ENCODE peak calls at places on chromosome 9, in ten cellular contexts. U, X, M, V, F, K, L, I, A and D are unnamed samples.

GRCh38 chr9:34463098-34463900 is 4.7 kb downstream of the DNAI1 start:
- DNase-seq in L (no peak), X (no peak), F (no peak), K (peak), V (peak), A (no peak), U (no peak), I (peak), M (peak), D (peak)

GRCh38 chr9:79880626-79881025 is 308.9 kb downstream of the TLE4 start:
- DNase-seq in V (no peak), X (no peak), L (no peak), F (no peak), A (no peak), U (no peak), I (no peak), M (no peak), K (no peak), D (no peak)

GRCh38 chr9:120951960-120952630 is 25.5 kb upstream of the TRAF1 start:
- DNase-seq in U (no peak), F (no peak), M (no peak), L (no peak), X (no peak), I (no peak), V (no peak), A (no peak), K (no peak), D (no peak)

GRCh38 chr9:104326912-104327311 is 177.2 kb upstream of the OR13F1 start:
- DNase-seq in M (no peak), X (no peak), L (no peak), U (no peak), K (no peak), A (no peak), I (no peak), V (no peak), F (no peak), D (no peak)

GRCh38 chr9:105067895-105068580 is 140.1 kb upstream of the ABCA1 start:
- DNase-seq in L (no peak), A (no peak), F (no peak), U (no peak), I (no peak), M (peak), X (no peak), K (peak), V (peak), D (peak)

GRCh38 chr9:85421641-85422040 is 320.1 kb downstream of the AGTPBP1 start:
- DNase-seq in A (no peak), L (no peak), V (no peak), K (peak), I (no peak), U (no peak), M (peak), F (no peak), X (no peak), D (no peak)

GRCh38 chr9:83041771-83042170 is 21.2 kb downstream of the RASEF start:
- DNase-seq in V (no peak), A (no peak), L (no peak), F (no peak), K (no peak), U (no peak), M (no peak), I (no peak), X (no peak), D (peak)

GRCh38 chr9:101738566-101739183 is at the start of gene GRIN3A:
- DNase-seq in V (no peak), X (peak), K (no peak), M (peak), I (peak), A (no peak), U (no peak), L (peak), F (no peak), D (peak)

DNA sequence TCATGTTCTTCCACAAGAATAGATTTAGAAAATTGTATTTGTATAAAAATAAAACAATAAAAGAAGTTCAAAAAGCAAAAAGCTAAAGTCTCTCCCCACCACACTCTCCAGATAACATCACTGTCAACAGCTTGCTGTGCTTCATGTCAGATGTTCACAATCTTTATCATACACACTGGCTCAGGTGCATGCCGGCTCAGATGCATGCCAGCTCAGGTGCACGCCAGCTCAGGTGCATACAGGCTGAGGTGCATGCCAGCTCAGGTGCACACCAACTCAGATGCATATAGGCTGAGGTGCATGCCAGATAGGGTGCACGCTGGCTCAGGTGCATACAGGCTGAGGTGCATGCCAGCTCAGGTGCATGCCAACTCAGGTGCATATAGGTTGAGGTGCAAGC is 26.5 kb downstream of the SEMA4D start:
- DNase-seq in K (no peak), F (no peak), A (no peak), L (no peak), I (no peak), V (no peak), X (no peak), M (no peak), U (no peak), D (no peak)
- H3K4me3 ChIP-seq in K (no peak), F (no peak), A (no peak), L (no peak), I (no peak), V (no peak), X (no peak), M (no peak), U (no peak), D (no peak)

GRCh38 chr9:12783767-12784460 is 9.1 kb downstream of the LURAP1L start:
- DNase-seq in A (no peak), F (no peak), X (no peak), I (no peak), M (no peak), V (no peak), U (no peak), K (no peak), L (no peak), D (peak)

GRCh38 chr9:12785941-12786340 is 11.1 kb downstream of the LURAP1L start:
- DNase-seq in I (no peak), U (no peak), L (no peak), V (no peak), F (no peak), M (peak), X (no peak), K (no peak), A (no peak), D (peak)

GRCh38 chr9:12781334-12781733 is 6.5 kb downstream of the LURAP1L start:
- DNase-seq in X (no peak), F (no peak), I (no peak), A (no peak), L (no peak), K (no peak), V (no peak), U (no peak), M (no peak), D (no peak)

GRCh38 chr9:12784461-12785250 is 9.8 kb downstream of the LURAP1L start:
- DNase-seq in U (no peak), X (no peak), F (no peak), A (peak), L (peak), M (peak), I (peak), V (peak), K (peak), D (peak)

GRCh38 chr9:12785251-12785880 is 10.5 kb downstream of the LURAP1L start:
- DNase-seq in F (no peak), A (peak), I (peak), K (peak), U (no peak), L (peak), M (peak), X (no peak), V (no peak), D (peak)
- H3K4me3 ChIP-seq in F (no peak), A (no peak), I (no peak), K (no peak), U (no peak), L (no peak), M (no peak), X (no peak), V (no peak), D (no peak)

DNA sequence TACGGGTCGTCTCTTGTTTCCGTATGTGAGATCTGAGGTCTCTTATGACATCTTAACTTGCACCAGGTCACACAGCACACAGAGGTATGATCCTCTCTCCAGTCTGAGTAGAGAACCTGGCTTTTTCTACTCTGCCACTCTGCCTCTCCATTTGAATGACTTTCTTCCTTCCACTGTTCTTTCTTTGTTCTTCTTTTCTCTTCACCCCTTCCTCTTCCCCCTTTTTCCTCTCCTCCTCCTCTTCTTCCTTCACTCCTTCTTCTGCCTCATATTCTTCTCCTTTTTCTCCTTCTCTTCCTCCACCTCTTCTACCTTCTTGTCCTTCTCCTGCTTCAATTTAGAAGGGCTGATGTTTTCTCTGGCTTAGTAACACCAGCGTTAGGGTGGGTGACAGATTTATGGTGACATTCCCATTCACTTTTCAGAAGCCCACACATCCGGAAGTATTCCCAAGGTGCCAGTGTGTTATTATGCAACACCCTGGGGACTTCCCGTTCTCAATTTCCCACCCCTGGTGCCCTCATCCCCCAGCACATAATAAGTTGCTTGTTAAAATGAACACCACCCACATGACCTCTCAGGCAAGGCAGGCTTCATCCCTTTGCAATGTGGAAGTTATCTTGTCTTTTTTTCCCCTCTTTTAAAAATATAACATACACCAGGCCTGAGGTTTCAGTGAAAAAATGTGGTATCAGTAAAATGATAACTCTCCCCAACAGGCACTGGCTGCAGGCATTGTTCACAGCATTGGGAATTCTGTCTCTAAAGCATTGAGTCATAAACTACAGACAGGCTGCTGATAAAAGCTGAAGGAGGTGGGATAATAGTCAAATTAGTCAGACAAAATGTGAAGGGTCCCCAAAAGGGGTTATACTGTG is 122.1 kb downstream of the PAPPA start:
- DNase-seq in X (no peak), K (peak), U (no peak), I (no peak), A (no peak), V (peak), L (no peak), M (peak), F (no peak), D (no peak)
- H3K4me3 ChIP-seq in X (no peak), K (no peak), U (no peak), I (no peak), A (no peak), V (no peak), L (no peak), M (no peak), F (no peak), D (no peak)

DNA sequence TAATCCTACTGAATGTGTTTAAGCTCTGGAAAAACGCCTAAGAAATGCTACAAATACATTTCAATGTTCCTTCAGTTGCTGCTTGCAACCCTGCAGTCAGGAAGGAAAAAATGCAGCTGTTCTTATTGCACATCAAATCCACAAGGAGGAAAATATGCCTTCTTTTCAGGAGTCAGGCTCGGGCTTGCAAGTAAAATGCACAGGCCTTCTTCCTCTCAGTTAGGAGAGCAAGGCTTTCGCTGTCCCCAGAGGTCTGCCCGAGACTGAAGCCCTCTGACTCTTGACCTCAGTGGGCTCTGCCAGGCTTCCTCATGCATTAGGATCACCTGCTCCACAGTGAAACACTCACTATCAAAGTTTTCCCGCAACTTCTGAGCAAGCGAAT is 909 bp upstream of the SHC3 start:
- DNase-seq in U (no peak), M (peak), L (no peak), V (peak), X (peak), A (no peak), K (no peak), I (no peak), F (no peak), D (peak)
- H3K4me3 ChIP-seq in U (no peak), M (peak), L (peak), V (peak), X (peak), A (peak), K (peak), I (peak), F (no peak), D (peak)

GRCh38 chr9:25177858-25178257 is 500.4 kb downstream of the TUSC1 start:
- DNase-seq in F (no peak), K (no peak), I (no peak), M (no peak), U (no peak), X (peak), V (no peak), L (no peak), A (no peak), D (no peak)
- H3K4me3 ChIP-seq in F (no peak), K (no peak), I (no peak), M (no peak), U (no peak), X (no peak), V (no peak), L (no peak), A (no peak), D (no peak)